ENCODE peak calls at places on chromosomes 5 and 9, in seven cellular contexts. C, M, S, B, W, H and I are unnamed samples.

GRCh38 chr9:37286530-37287175 is 135.8 kb upstream of the GRHPR start:
- DNase-seq in C (no peak), M (no peak), S (no peak), B (no peak), W (no peak), H (no peak), I (no peak)

GRCh38 chr9:128420060-128420650 is 502 bp upstream of the CERCAM start:
- DNase-seq in C (peak), M (peak), S (peak), B (peak), W (peak), H (peak), I (no peak)

GRCh38 chr9:34125681-34126206 is 754 bp downstream of the DCAF12 start:
- DNase-seq in C (no peak), M (no peak), S (no peak), B (no peak), W (no peak), H (peak), I (no peak)

GRCh38 chr9:134307674-134308638 is 18.3 kb upstream of the RXRA start:
- DNase-seq in C (no peak), M (peak), S (no peak), B (no peak), W (no peak), H (no peak), I (no peak)

GRCh38 chr5:360277-361027 is 38.9 kb downstream of the AHRR start:
- DNase-seq in C (no peak), M (no peak), S (no peak), B (no peak), W (peak), H (no peak), I (no peak)

GRCh38 chr9:69085523-69086283 is 50.2 kb downstream of the FXN start:
- DNase-seq in C (no peak), M (no peak), S (no peak), B (no peak), W (no peak), H (no peak), I (no peak)

GRCh38 chr9:859251-859650 is 17.8 kb downstream of the DMRT1 start:
- DNase-seq in C (no peak), M (no peak), S (no peak), B (no peak), W (no peak), H (no peak), I (no peak)

GRCh38 chr5:53406630-53407316 is 73.7 kb upstream of the FST start:
- DNase-seq in C (no peak), M (no peak), S (peak), B (no peak), W (no peak), H (no peak), I (no peak)

GRCh38 chr5:122313001-122313402 is 965 bp downstream of the SNCAIP start:
- DNase-seq in C (no peak), M (peak), S (no peak), B (no peak), W (no peak), H (peak), I (no peak)

GRCh38 chr5:147578228-147579024 is 68.6 kb upstream of the DPYSL3 start:
- DNase-seq in C (no peak), M (no peak), S (peak), B (no peak), W (no peak), H (peak), I (no peak)

GRCh38 chr9:2014696-2015580 is at the start of gene SMARCA2:
- DNase-seq in C (peak), M (peak), S (peak), B (peak), W (peak), H (peak), I (peak)

GRCh38 chr5:112757468-112758208 is 20.0 kb downstream of the APC start:
- DNase-seq in C (no peak), M (no peak), S (no peak), B (no peak), W (no peak), H (peak), I (no peak)

GRCh38 chr9:85909390-85909789 is 31.6 kb upstream of the NAA35 start:
- DNase-seq in C (no peak), M (no peak), S (no peak), B (no peak), W (no peak), H (no peak), I (no peak)

GRCh38 chr5:67190856-67191255 is 5.7 kb downstream of the CD180 start:
- DNase-seq in C (no peak), M (no peak), S (no peak), B (no peak), W (no peak), H (peak), I (no peak)

GRCh38 chr9:134627417-134628353 is 13.9 kb upstream of the COL5A1 start:
- DNase-seq in C (no peak), M (peak), S (no peak), B (no peak), W (no peak), H (no peak), I (peak)

GRCh38 chr9:26665676-26666075 is 226.9 kb downstream of the CAAP1 start:
- DNase-seq in C (no peak), M (no peak), S (no peak), B (no peak), W (no peak), H (no peak), I (no peak)

GRCh38 chr5:140631831-140632365 is 1.1 kb downstream of the CD14 start:
- DNase-seq in C (peak), M (no peak), S (no peak), B (no peak), W (no peak), H (no peak), I (no peak)

GRCh38 chr5:66877843-66878242 is 281.6 kb downstream of the MAST4 start:
- DNase-seq in C (no peak), M (no peak), S (no peak), B (no peak), W (no peak), H (no peak), I (no peak)

GRCh38 chr9:132192728-132193127 is 30.9 kb downstream of the NTNG2 start:
- DNase-seq in C (no peak), M (no peak), S (no peak), B (no peak), W (no peak), H (no peak), I (no peak)

GRCh38 chr5:166952055-166952454 is 1339.4 kb upstream of the WWC1 start:
- DNase-seq in C (no peak), M (no peak), S (no peak), B (no peak), W (no peak), H (no peak), I (no peak)

GRCh38 chr9:116692619-116693018 is 5.5 kb downstream of the TRIM32 start:
- DNase-seq in C (no peak), M (no peak), S (no peak), B (no peak), W (no peak), H (no peak), I (no peak)

GRCh38 chr5:53151713-53152458 is 42.3 kb upstream of the MOCS2 start:
- DNase-seq in C (no peak), M (peak), S (peak), B (no peak), W (no peak), H (no peak), I (no peak)

GRCh38 chr9:69412741-69413150 is 87.7 kb downstream of the ENTREP1 start:
- DNase-seq in C (no peak), M (peak), S (no peak), B (no peak), W (no peak), H (peak), I (peak)

GRCh38 chr9:111940697-111941096 is 44.1 kb downstream of the UGCG start:
- DNase-seq in C (no peak), M (no peak), S (no peak), B (no peak), W (no peak), H (no peak), I (no peak)

GRCh38 chr5:76641514-76642120 is 18.4 kb upstream of the F2RL2 start:
- DNase-seq in C (peak), M (no peak), S (peak), B (peak), W (peak), H (peak), I (no peak)

GRCh38 chr5:140221697-140222223 is 46.8 kb downstream of the CYSTM1 start:
- DNase-seq in C (no peak), M (no peak), S (no peak), B (no peak), W (no peak), H (no peak), I (peak)

GRCh38 chr9:91060520-91061343 is 259.1 kb downstream of the SYK start:
- DNase-seq in C (no peak), M (no peak), S (peak), B (no peak), W (peak), H (no peak), I (peak)

GRCh38 chr9:129851821-129852220 is 16.6 kb downstream of the USP20 start:
- DNase-seq in C (no peak), M (no peak), S (no peak), B (no peak), W (no peak), H (no peak), I (no peak)